ENCODE peak calls at places on chromosome 7, in six cellular contexts. Q, M, U, E, Y and J are unnamed samples.

GRCh38 chr7:138500892-138501291 is 40.8 kb downstream of the TRIM24 start:
- DNase-seq in Q (no peak), M (no peak), U (no peak), E (no peak), Y (no peak), J (no peak)

GRCh38 chr7:54643064-54643463 is 100.9 kb downstream of the VSTM2A start:
- DNase-seq in Q (no peak), M (no peak), U (no peak), E (no peak), Y (no peak), J (no peak)

GRCh38 chr7:91263359-91264082 is 712 bp upstream of the FZD1 start:
- DNase-seq in Q (peak), M (no peak), U (no peak), E (peak), Y (no peak), J (peak)

GRCh38 chr7:86914468-86915054 is 144.9 kb downstream of the ELAPOR2 start:
- DNase-seq in Q (no peak), M (peak), U (no peak), E (peak), Y (peak), J (peak)

GRCh38 chr7:85172530-85172941 is 14.3 kb downstream of the SEMA3D start:
- DNase-seq in Q (no peak), M (peak), U (no peak), E (peak), Y (peak), J (peak)

GRCh38 chr7:85554294-85554877 is 367.5 kb upstream of the SEMA3D start:
- DNase-seq in Q (no peak), M (peak), U (no peak), E (peak), Y (peak), J (peak)

GRCh38 chr7:134910968-134911367 is 75.3 kb upstream of the AGBL3 start:
- DNase-seq in Q (no peak), M (no peak), U (no peak), E (no peak), Y (no peak), J (no peak)

GRCh38 chr7:73602721-73603651 is 21.3 kb downstream of the MLXIPL start:
- DNase-seq in Q (no peak), M (no peak), U (no peak), E (no peak), Y (no peak), J (no peak)

GRCh38 chr7:105187302-105188169 is 173.5 kb downstream of the KMT2E start:
- DNase-seq in Q (no peak), M (no peak), U (no peak), E (no peak), Y (peak), J (no peak)

GRCh38 chr7:77989981-77990566 is 191.5 kb downstream of the PHTF2 start:
- DNase-seq in Q (no peak), M (no peak), U (no peak), E (peak), Y (no peak), J (peak)

GRCh38 chr7:22809902-22810642 is 12.6 kb downstream of the TOMM7 start:
- DNase-seq in Q (no peak), M (no peak), U (no peak), E (no peak), Y (no peak), J (no peak)

GRCh38 chr7:120857558-120858298 is at the start of gene TSPAN12:
- DNase-seq in Q (peak), M (peak), U (no peak), E (peak), Y (peak), J (peak)

DNA sequence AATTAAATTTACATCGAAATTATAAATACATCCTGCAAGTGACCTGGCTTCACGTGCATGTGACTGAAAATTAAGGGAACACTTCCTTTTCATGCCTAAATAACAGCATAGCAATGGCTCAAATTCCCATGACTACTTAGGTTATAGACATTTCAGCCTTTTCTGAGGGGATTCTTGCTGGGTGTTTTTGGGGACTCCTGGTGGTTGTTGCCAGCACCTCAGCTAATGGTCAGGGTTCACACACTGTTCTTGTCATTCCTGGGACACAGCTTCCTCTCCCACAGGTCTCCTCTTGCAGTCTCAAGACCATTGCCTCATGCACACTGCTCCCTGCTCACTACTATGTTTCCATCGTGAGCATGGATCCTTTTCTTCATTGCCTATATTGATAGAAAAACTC is 148.9 kb upstream of the GLI3 start:
- DNase-seq in Q (no peak), M (no peak), U (no peak), E (no peak), Y (no peak), J (no peak)
- TF ChIP-seq CTCF in Q (no peak), M (peak), U (peak), E (peak), Y (peak), J (peak)

GRCh38 chr7:66352071-66352470 is 146.9 kb downstream of the TPST1 start:
- DNase-seq in Q (no peak), M (peak), U (peak), E (peak), Y (no peak), J (peak)
- H3K4me3 ChIP-seq in Q (peak), M (no peak), U (no peak), E (no peak), Y (no peak), J (no peak)

GRCh38 chr7:122549578-122549977 is 149.3 kb downstream of the RNF133 start:
- DNase-seq in Q (no peak), M (no peak), U (no peak), E (no peak), Y (no peak), J (no peak)

GRCh38 chr7:122556873-122557542 is 141.9 kb downstream of the RNF133 start:
- DNase-seq in Q (no peak), M (no peak), U (no peak), E (no peak), Y (no peak), J (no peak)

GRCh38 chr7:122553761-122554160 is 145.2 kb downstream of the RNF133 start:
- DNase-seq in Q (no peak), M (no peak), U (no peak), E (no peak), Y (no peak), J (no peak)

GRCh38 chr7:122550545-122550944 is 148.4 kb downstream of the RNF133 start:
- DNase-seq in Q (no peak), M (peak), U (no peak), E (peak), Y (no peak), J (peak)

DNA sequence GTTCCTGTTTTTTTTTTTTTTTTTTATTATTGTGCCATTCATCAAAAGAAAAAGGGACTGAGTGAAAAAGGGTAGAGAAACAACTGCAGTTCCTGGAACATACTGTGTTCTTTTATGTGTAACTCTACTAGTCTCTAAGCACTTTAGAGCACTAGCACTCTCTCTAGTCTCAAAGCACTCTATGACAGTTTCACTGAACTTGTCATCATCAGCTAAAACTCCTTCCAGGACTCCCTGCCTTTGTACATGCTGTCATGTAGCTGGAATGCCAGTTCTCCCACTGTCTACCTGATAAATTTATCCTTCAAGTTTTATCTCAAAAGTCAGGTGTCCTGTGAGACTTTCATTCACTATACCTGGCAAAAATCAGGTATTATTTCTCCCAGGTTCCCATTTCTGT is 146.1 kb downstream of the RNF133 start:
- DNase-seq in Q (no peak), M (no peak), U (no peak), E (no peak), Y (no peak), J (no peak)
- TF ChIP-seq CTCF in Q (no peak), M (no peak), U (no peak), E (no peak), Y (no peak), J (no peak)

GRCh38 chr7:47405286-47405904 is 176.5 kb downstream of the TNS3 start:
- DNase-seq in Q (no peak), M (no peak), U (no peak), E (no peak), Y (no peak), J (peak)
- H3K4me3 ChIP-seq in Q (no peak), M (no peak), U (no peak), E (no peak), Y (no peak), J (no peak)